ENCODE peak calls at places on chromosomes 7 and 10, in five cellular contexts. G is endodermal cell, R is NCI-H1417, B is nephron progenitor cell, T is left ventricle myocardium inferior. J is an unnamed sample.

GRCh38 chr7:115070311-115070710 is 148.4 kb downstream of the MDFIC start:
- DNase-seq in T (no peak), R (no peak), B (no peak), G (no peak), J (no peak)

GRCh38 chr10:129628823-129629222 is 161.8 kb downstream of the MGMT start:
- DNase-seq in R (no peak), T (no peak), G (no peak), B (no peak), J (no peak)

GRCh38 chr10:110190170-110190569 is 17.2 kb upstream of the MXI1 start:
- DNase-seq in B (no peak), T (no peak), G (no peak), R (no peak), J (peak; percentile 27)

GRCh38 chr7:126818393-126819196 is 434.1 kb downstream of the GRM8 start:
- DNase-seq in R (no peak), T (no peak), B (no peak), G (no peak), J (no peak)

GRCh38 chr7:45985902-45986301 is 64.8 kb upstream of the IGFBP3 start:
- DNase-seq in R (no peak), G (peak; percentile 43), T (no peak), B (no peak), J (no peak)

GRCh38 chr7:100568176-100568935 is 5.3 kb downstream of the SAP25 start:
- DNase-seq in G (peak; percentile 51), T (no peak), B (no peak), R (peak; percentile 57), J (peak; percentile 41)

GRCh38 chr10:104080762-104081161 is 4.9 kb downstream of the COL17A1 start:
- DNase-seq in B (no peak), R (peak; percentile 92), G (no peak), T (no peak), J (peak; percentile 44)

GRCh38 chr10:109668137-109668536 is 255.2 kb downstream of the XPNPEP1 start:
- DNase-seq in R (no peak), B (no peak), T (no peak), G (no peak), J (no peak)

GRCh38 chr7:118183254-118183585 is 744 bp upstream of the LSM8 start:
- DNase-seq in B (peak; percentile 5), G (no peak), R (peak; percentile 82), T (no peak), J (no peak)

GRCh38 chr10:131778842-131779241 is 122.0 kb upstream of the PPP2R2D start:
- DNase-seq in R (no peak), B (no peak), T (no peak), G (peak; percentile 17), J (no peak)

GRCh38 chr7:30731619-30732018 is 20.3 kb upstream of the INMT start:
- DNase-seq in T (no peak), B (no peak), R (peak; percentile 90), G (no peak), J (peak; percentile 77)

GRCh38 chr10:111999205-111999914 is 184.2 kb downstream of the GPAM start:
- DNase-seq in B (no peak), R (no peak), T (no peak), G (peak; percentile 76), J (no peak)

GRCh38 chr7:78448915-78449314 is 650.3 kb downstream of the PHTF2 start:
- DNase-seq in R (no peak), G (no peak), T (no peak), B (no peak), J (no peak)

GRCh38 chr10:93820434-93820833 is 62.7 kb downstream of the LGI1 start:
- DNase-seq in G (no peak), R (no peak), B (no peak), T (no peak), J (no peak)

GRCh38 chr7:142807855-142808460 is 37.2 kb downstream of the PRSS2 start:
- DNase-seq in T (no peak), G (no peak), R (no peak), B (no peak), J (no peak)

GRCh38 chr10:5540080-5540479 is 15.3 kb downstream of the CALML3 start:
- DNase-seq in B (no peak), G (peak; percentile 10), R (no peak), T (no peak), J (no peak)

GRCh38 chr7:36283711-36284130 is 105.9 kb upstream of the ANLN start:
- DNase-seq in B (no peak), T (peak; percentile 57), R (no peak), G (peak; percentile 69), J (no peak)

GRCh38 chr10:104707602-104708160 is 66.6 kb downstream of the SORCS3 start:
- DNase-seq in R (peak; percentile 96), G (peak; percentile 48), T (no peak), B (no peak), J (no peak)

GRCh38 chr10:13099144-13099665 is 758 bp upstream of the OPTN start:
- DNase-seq in R (peak; percentile 86), G (peak; percentile 93), B (peak; percentile 58), T (no peak), J (peak; percentile 45)

GRCh38 chr10:117398014-117398413 is 22.8 kb upstream of the PDZD8 start:
- DNase-seq in R (no peak), G (no peak), T (no peak), B (no peak), J (no peak)

GRCh38 chr7:138665249-138665648 is 35.9 kb downstream of the SVOPL start:
- DNase-seq in B (no peak), R (no peak), T (no peak), G (no peak), J (peak; percentile 66)

GRCh38 chr7:101885597-101885955 is 68.2 kb downstream of the CUX1 start:
- DNase-seq in G (no peak), B (no peak), R (no peak), T (no peak), J (no peak)

GRCh38 chr10:57769298-57769697 is 498.4 kb downstream of the IPMK start:
- DNase-seq in G (no peak), B (no peak), R (no peak), T (no peak), J (no peak)

GRCh38 chr7:73833251-73833919 is 2.6 kb downstream of the CLDN4 start:
- DNase-seq in B (no peak), T (no peak), G (peak; percentile 80), R (peak; percentile 51), J (no peak)

GRCh38 chr7:116232402-116232749 is 22.0 kb downstream of the TES start:
- DNase-seq in T (no peak), G (no peak), B (no peak), R (no peak), J (no peak)

GRCh38 chr7:157113607-157114006 is 25.1 kb upstream of the UBE3C start:
- DNase-seq in B (no peak), T (no peak), R (no peak), G (no peak), J (no peak)

GRCh38 chr7:158706273-158706704 is 1.7 kb upstream of the NCAPG2 start:
- DNase-seq in T (no peak), G (no peak), B (no peak), R (no peak), J (no peak)

GRCh38 chr7:1312098-1313070 is 79.7 kb downstream of the UNCX start:
- DNase-seq in T (no peak), B (no peak), R (no peak), G (no peak), J (peak; percentile 8)

GRCh38 chr7:81120803-81121202 is 202.0 kb upstream of the SEMA3C start:
- DNase-seq in G (peak; percentile 38), B (peak; percentile 18), R (no peak), T (no peak), J (no peak)

GRCh38 chr10:3485287-3485686 is 299.7 kb downstream of the KLF6 start:
- DNase-seq in B (no peak), T (no peak), R (no peak), G (no peak), J (no peak)

GRCh38 chr7:80324032-80324431 is 187.8 kb downstream of the GNAT3 start:
- DNase-seq in T (no peak), G (no peak), B (no peak), R (no peak), J (no peak)

GRCh38 chr10:91557540-91558231 is 75.2 kb downstream of the PPP1R3C start:
- DNase-seq in B (no peak), G (no peak), T (no peak), R (peak; percentile 60), J (no peak)

J was measured in WERI-Rb-1.